ENCODE peak calls at places on chromosomes 1 and 21, in seven cellular contexts. One of them, this sample, is unnamed.

GRCh38 chr1:246631426-246631825 is 65.2 kb downstream of the CNST start:
- DNase-seq in GM23338: no peak
- DNase-seq in choroid plexus epithelial cell: peak
- DNase-seq in IMR-90: peak
- DNase-seq in tibial nerve: no peak
- DNase-seq in transverse colon: no peak
- DNase-seq in cardiac fibroblast: peak
- DNase-seq in this sample: peak

GRCh38 chr21:42262826-42263225 is 43.9 kb downstream of the ABCG1 start:
- DNase-seq in transverse colon: peak
- DNase-seq in tibial nerve: no peak
- DNase-seq in choroid plexus epithelial cell: peak
- DNase-seq in IMR-90: peak
- DNase-seq in GM23338: no peak
- DNase-seq in cardiac fibroblast: peak
- DNase-seq in this sample: no peak

GRCh38 chr1:15707239-15707940 is 23.3 kb downstream of the PLEKHM2 start:
- DNase-seq in IMR-90: no peak
- DNase-seq in choroid plexus epithelial cell: no peak
- DNase-seq in cardiac fibroblast: no peak
- DNase-seq in tibial nerve: no peak
- DNase-seq in GM23338: no peak
- DNase-seq in transverse colon: no peak
- DNase-seq in this sample: no peak

GRCh38 chr1:245277276-245277675 is 122.5 kb downstream of the KIF26B start:
- DNase-seq in tibial nerve: no peak
- DNase-seq in choroid plexus epithelial cell: no peak
- DNase-seq in transverse colon: peak
- DNase-seq in cardiac fibroblast: no peak
- DNase-seq in IMR-90: no peak
- DNase-seq in GM23338: peak
- DNase-seq in this sample: no peak

GRCh38 chr1:63836830-63837229 is 63.0 kb downstream of the ROR1 start:
- DNase-seq in cardiac fibroblast: no peak
- DNase-seq in choroid plexus epithelial cell: no peak
- DNase-seq in tibial nerve: no peak
- DNase-seq in GM23338: no peak
- DNase-seq in transverse colon: no peak
- DNase-seq in IMR-90: no peak
- DNase-seq in this sample: no peak

GRCh38 chr1:226429051-226429461 is 21.2 kb upstream of the PARP1 start:
- DNase-seq in GM23338: no peak
- DNase-seq in cardiac fibroblast: no peak
- DNase-seq in transverse colon: no peak
- DNase-seq in IMR-90: no peak
- DNase-seq in choroid plexus epithelial cell: no peak
- DNase-seq in tibial nerve: no peak
- DNase-seq in this sample: no peak

GRCh38 chr1:82775402-82776000 is 974.8 kb downstream of the ADGRL2 start:
- DNase-seq in tibial nerve: no peak
- DNase-seq in cardiac fibroblast: peak
- DNase-seq in choroid plexus epithelial cell: peak
- DNase-seq in IMR-90: no peak
- DNase-seq in transverse colon: peak
- DNase-seq in GM23338: peak
- DNase-seq in this sample: peak

GRCh38 chr1:182119631-182120030 is 58.1 kb upstream of the ZNF648 start:
- DNase-seq in IMR-90: no peak
- DNase-seq in cardiac fibroblast: no peak
- DNase-seq in transverse colon: no peak
- DNase-seq in GM23338: no peak
- DNase-seq in choroid plexus epithelial cell: no peak
- DNase-seq in tibial nerve: no peak
- DNase-seq in this sample: no peak

GRCh38 chr1:177023710-177024109 is 140.8 kb downstream of the ASTN1 start:
- DNase-seq in cardiac fibroblast: no peak
- DNase-seq in IMR-90: no peak
- DNase-seq in transverse colon: no peak
- DNase-seq in tibial nerve: no peak
- DNase-seq in GM23338: no peak
- DNase-seq in choroid plexus epithelial cell: no peak
- DNase-seq in this sample: no peak

GRCh38 chr1:228555074-228555989 is 68.2 kb downstream of the RNF187 start:
- DNase-seq in choroid plexus epithelial cell: peak
- DNase-seq in cardiac fibroblast: peak
- DNase-seq in transverse colon: no peak
- DNase-seq in IMR-90: no peak
- DNase-seq in GM23338: no peak
- DNase-seq in tibial nerve: no peak
- DNase-seq in this sample: no peak

GRCh38 chr1:154955718-154956513 is at the start of gene PBXIP1:
- DNase-seq in transverse colon: peak
- DNase-seq in tibial nerve: peak
- DNase-seq in choroid plexus epithelial cell: peak
- DNase-seq in cardiac fibroblast: peak
- DNase-seq in GM23338: peak
- DNase-seq in IMR-90: peak
- DNase-seq in this sample: peak

GRCh38 chr1:179166663-179167417 is 62.6 kb downstream of the ABL2 start:
- DNase-seq in GM23338: no peak
- DNase-seq in cardiac fibroblast: peak
- DNase-seq in IMR-90: peak
- DNase-seq in choroid plexus epithelial cell: peak
- DNase-seq in transverse colon: no peak
- DNase-seq in tibial nerve: no peak
- DNase-seq in this sample: no peak

DNA sequence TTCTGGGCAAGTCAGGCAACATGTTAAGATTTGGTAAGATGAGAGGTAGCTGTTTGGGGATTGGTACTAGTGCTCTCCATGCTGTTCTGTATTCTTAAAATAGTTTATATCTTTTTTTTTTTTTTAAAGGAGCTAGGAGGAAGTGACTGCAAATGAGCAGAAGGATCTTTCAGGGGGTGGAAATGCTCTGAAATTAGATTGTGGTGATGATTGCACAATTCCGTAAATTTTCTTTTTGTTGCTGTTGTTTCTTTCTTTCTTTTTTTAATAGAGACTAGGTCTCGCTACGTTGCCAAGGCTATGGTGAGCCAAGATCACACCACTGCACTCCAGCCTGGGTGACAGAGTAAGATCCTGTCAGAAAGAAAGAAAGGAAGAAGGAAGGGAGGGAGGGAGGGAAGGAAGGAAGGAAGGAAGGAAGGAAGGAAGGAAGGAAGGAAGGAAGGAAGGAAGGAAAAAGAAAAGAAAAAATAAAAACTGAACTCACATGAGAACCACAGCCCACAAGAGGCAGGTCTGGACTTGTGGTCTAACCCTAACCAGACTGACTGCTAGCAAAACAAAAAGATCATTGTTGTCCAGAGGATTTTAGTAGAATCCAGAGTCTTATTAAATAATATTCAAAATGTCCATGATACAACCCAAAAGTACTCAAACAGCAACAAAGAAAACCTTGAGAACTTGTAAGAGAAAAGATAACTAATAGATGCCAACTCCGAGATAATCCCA is 4.5 kb upstream of the ITGB2 start:
- DNase-seq in tibial nerve: no peak
- DNase-seq in IMR-90: peak
- DNase-seq in cardiac fibroblast: peak
- DNase-seq in choroid plexus epithelial cell: peak
- DNase-seq in GM23338: no peak
- DNase-seq in transverse colon: no peak
- DNase-seq in this sample: peak
- H3K4me3 ChIP-seq in tibial nerve: no peak
- H3K4me3 ChIP-seq in IMR-90: no peak
- H3K4me3 ChIP-seq in cardiac fibroblast: no peak
- H3K4me3 ChIP-seq in choroid plexus epithelial cell: no peak
- H3K4me3 ChIP-seq in GM23338: no peak
- H3K4me3 ChIP-seq in transverse colon: no peak
- H3K4me3 ChIP-seq in this sample: no peak

GRCh38 chr1:233328661-233329498 is 1.4 kb downstream of the MAP3K21 start:
- DNase-seq in GM23338: no peak
- DNase-seq in transverse colon: peak
- DNase-seq in IMR-90: no peak
- DNase-seq in tibial nerve: no peak
- DNase-seq in choroid plexus epithelial cell: no peak
- DNase-seq in cardiac fibroblast: no peak
- DNase-seq in this sample: no peak

GRCh38 chr1:233326319-233326994 is 1.1 kb upstream of the MAP3K21 start:
- DNase-seq in IMR-90: no peak
- DNase-seq in tibial nerve: no peak
- DNase-seq in GM23338: no peak
- DNase-seq in choroid plexus epithelial cell: no peak
- DNase-seq in cardiac fibroblast: no peak
- DNase-seq in transverse colon: no peak
- DNase-seq in this sample: no peak

GRCh38 chr1:233326995-233327937 is at the start of gene MAP3K21:
- DNase-seq in choroid plexus epithelial cell: no peak
- DNase-seq in tibial nerve: peak
- DNase-seq in GM23338: peak
- DNase-seq in IMR-90: no peak
- DNase-seq in cardiac fibroblast: peak
- DNase-seq in transverse colon: peak
- DNase-seq in this sample: peak

GRCh38 chr1:233331676-233332519 is 4.4 kb downstream of the MAP3K21 start:
- DNase-seq in transverse colon: no peak
- DNase-seq in GM23338: no peak
- DNase-seq in tibial nerve: no peak
- DNase-seq in IMR-90: no peak
- DNase-seq in cardiac fibroblast: no peak
- DNase-seq in choroid plexus epithelial cell: no peak
- DNase-seq in this sample: no peak

DNA sequence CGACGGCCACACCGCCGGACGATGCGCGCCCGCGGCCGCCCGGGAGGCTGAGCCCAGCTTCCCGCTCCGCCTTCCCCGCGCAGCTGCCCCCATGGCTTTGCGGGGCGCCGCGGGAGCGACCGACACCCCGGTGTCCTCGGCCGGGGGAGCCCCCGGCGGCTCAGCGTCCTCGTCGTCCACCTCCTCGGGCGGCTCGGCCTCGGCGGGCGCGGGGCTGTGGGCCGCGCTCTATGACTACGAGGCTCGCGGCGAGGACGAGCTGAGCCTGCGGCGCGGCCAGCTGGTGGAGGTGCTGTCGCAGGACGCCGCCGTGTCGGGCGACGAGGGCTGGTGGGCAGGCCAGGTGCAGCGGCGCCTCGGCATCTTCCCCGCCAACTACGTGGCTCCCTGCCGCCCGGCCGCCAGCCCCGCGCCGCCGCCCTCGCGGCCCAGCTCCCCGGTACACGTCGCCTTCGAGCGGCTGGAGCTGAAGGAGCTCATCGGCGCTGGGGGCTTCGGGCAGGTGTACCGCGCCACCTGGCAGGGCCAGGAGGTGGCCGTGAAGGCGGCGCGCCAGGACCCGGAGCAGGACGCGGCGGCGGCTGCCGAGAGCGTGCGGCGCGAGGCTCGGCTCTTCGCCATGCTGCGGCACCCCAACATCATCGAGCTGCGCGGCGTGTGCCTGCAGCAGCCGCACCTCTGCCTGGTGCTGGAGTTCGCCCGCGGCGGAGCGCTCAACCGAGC is 575 bp downstream of the MAP3K21 start:
- DNase-seq in IMR-90: no peak
- DNase-seq in tibial nerve: no peak
- DNase-seq in cardiac fibroblast: no peak
- DNase-seq in choroid plexus epithelial cell: no peak
- DNase-seq in GM23338: peak
- DNase-seq in transverse colon: peak
- DNase-seq in this sample: no peak
- TF ChIP-seq CTCF in IMR-90: no peak
- TF ChIP-seq CTCF in tibial nerve: no peak
- TF ChIP-seq CTCF in cardiac fibroblast: no peak
- TF ChIP-seq CTCF in choroid plexus epithelial cell: no peak
- TF ChIP-seq CTCF in GM23338: no peak
- TF ChIP-seq CTCF in transverse colon: no peak
- TF ChIP-seq CTCF in this sample: no peak

GRCh38 chr1:207644479-207644851 is 468 bp upstream of the CR1L start:
- DNase-seq in cardiac fibroblast: no peak
- DNase-seq in IMR-90: no peak
- DNase-seq in transverse colon: no peak
- DNase-seq in GM23338: no peak
- DNase-seq in tibial nerve: no peak
- DNase-seq in choroid plexus epithelial cell: no peak
- DNase-seq in this sample: no peak
- H3K4me3 ChIP-seq in cardiac fibroblast: peak
- H3K4me3 ChIP-seq in IMR-90: peak
- H3K4me3 ChIP-seq in transverse colon: peak
- H3K4me3 ChIP-seq in GM23338: peak
- H3K4me3 ChIP-seq in tibial nerve: peak
- H3K4me3 ChIP-seq in choroid plexus epithelial cell: peak
- H3K4me3 ChIP-seq in this sample: peak

GRCh38 chr1:94804442-94804837 is 15.7 kb upstream of the SLC44A3 start:
- DNase-seq in cardiac fibroblast: no peak
- DNase-seq in tibial nerve: no peak
- DNase-seq in choroid plexus epithelial cell: no peak
- DNase-seq in transverse colon: no peak
- DNase-seq in IMR-90: no peak
- DNase-seq in GM23338: no peak
- DNase-seq in this sample: no peak

GRCh38 chr1:94799201-94799600 is 21.0 kb upstream of the SLC44A3 start:
- DNase-seq in cardiac fibroblast: no peak
- DNase-seq in tibial nerve: no peak
- DNase-seq in GM23338: no peak
- DNase-seq in choroid plexus epithelial cell: no peak
- DNase-seq in transverse colon: no peak
- DNase-seq in IMR-90: peak
- DNase-seq in this sample: no peak

GRCh38 chr1:94803517-94804441 is 16.4 kb upstream of the SLC44A3 start:
- DNase-seq in choroid plexus epithelial cell: no peak
- DNase-seq in IMR-90: peak
- DNase-seq in transverse colon: peak
- DNase-seq in tibial nerve: peak
- DNase-seq in GM23338: no peak
- DNase-seq in cardiac fibroblast: peak
- DNase-seq in this sample: peak

GRCh38 chr1:94803106-94803505 is 17.1 kb upstream of the SLC44A3 start:
- DNase-seq in choroid plexus epithelial cell: no peak
- DNase-seq in cardiac fibroblast: no peak
- DNase-seq in transverse colon: no peak
- DNase-seq in GM23338: no peak
- DNase-seq in IMR-90: no peak
- DNase-seq in tibial nerve: no peak
- DNase-seq in this sample: no peak

DNA sequence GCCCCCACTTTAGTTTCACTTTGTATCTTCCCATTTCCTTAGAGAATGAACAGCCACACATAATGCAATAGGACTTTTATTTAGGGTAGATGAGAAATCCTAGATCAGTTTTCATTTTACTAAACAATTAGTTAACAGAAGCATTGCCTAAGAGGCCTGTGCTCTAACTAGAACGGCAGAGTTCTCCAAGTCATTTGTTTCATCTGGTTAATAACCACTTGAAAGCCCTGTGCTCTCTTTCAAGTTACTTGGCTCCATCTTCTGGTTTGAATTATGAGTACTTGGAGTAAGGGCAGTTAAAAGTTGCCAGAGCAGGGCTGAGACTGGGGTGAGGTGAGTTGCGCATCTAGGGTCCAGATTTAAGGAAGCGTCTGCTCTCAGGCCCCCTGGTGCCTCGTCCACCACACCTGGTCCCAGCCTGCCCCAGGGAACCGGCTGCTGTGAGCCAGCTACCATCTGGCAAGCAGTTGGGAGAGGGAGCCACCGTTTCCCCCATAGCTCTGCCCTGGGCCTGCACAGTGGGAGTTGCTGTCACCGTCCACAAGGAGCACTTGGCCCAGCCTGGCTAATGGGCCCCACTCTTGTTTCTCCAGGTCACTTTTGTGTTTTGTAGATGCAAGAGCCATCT is 18.1 kb upstream of the SLC44A3 start:
- DNase-seq in transverse colon: peak
- DNase-seq in IMR-90: peak
- DNase-seq in choroid plexus epithelial cell: peak
- DNase-seq in GM23338: peak
- DNase-seq in cardiac fibroblast: peak
- DNase-seq in tibial nerve: no peak
- DNase-seq in this sample: peak
- TF ChIP-seq CTCF in transverse colon: peak
- TF ChIP-seq CTCF in IMR-90: peak
- TF ChIP-seq CTCF in choroid plexus epithelial cell: peak
- TF ChIP-seq CTCF in GM23338: peak
- TF ChIP-seq CTCF in cardiac fibroblast: peak
- TF ChIP-seq CTCF in tibial nerve: peak
- TF ChIP-seq CTCF in this sample: peak

This sample was measured in foreskin fibroblast.